ENCODE peak calls at places on chromosome 6, in ten cellular contexts. X is heart right ventricle, P is MM.1S, D is spleen, M is OCI-LY7, J is pancreas, R is Peyer's patch, U is testis, S is HepG2, A is psoas muscle. F is an unnamed sample. For H3K4me1, the result is how much of the 10 kb centered on the place peaks cover.

GRCh38 chr6:150898390-150899170 is 33.1 kb downstream of the MTHFD1L start:
- DNase-seq in M (no peak), S (no peak), P (peak), R (no peak), J (no peak), X (no peak), U (no peak), D (no peak), A (no peak), F (no peak)

GRCh38 chr6:1858191-1858590 is 248.5 kb downstream of the FOXC1 start:
- DNase-seq in R (no peak), J (no peak), U (no peak), S (no peak), M (no peak), X (no peak), A (no peak), P (no peak), D (no peak), F (no peak)

GRCh38 chr6:43009124-43009523 is 4.6 kb downstream of the MEA1 start:
- DNase-seq in U (peak), S (peak), M (peak), J (no peak), A (peak), P (no peak), R (peak), X (peak), D (no peak), F (no peak)

GRCh38 chr6:39421383-39422225 is 99.1 kb upstream of the KCNK16 start:
- DNase-seq in D (no peak), X (no peak), M (no peak), U (no peak), S (no peak), J (no peak), P (no peak), A (no peak), R (no peak), F (no peak)

GRCh38 chr6:4504700-4505099 is 271.5 kb upstream of the CDYL start:
- DNase-seq in S (no peak), X (no peak), R (no peak), A (no peak), J (no peak), P (no peak), U (no peak), D (no peak), M (no peak), F (no peak)

GRCh38 chr6:16179970-16180431 is 51.1 kb downstream of the MYLIP start:
- DNase-seq in J (no peak), D (no peak), U (peak), P (no peak), X (no peak), M (no peak), R (peak), S (no peak), A (no peak), F (no peak)

GRCh38 chr6:85498596-85499258 is 48.8 kb downstream of the NT5E start:
- DNase-seq in M (no peak), S (peak), R (no peak), D (no peak), A (no peak), U (no peak), P (no peak), X (no peak), J (no peak), F (no peak)

GRCh38 chr6:95364016-95364604 is 213.2 kb upstream of the MANEA start:
- DNase-seq in A (no peak), S (peak), R (no peak), D (no peak), U (no peak), J (no peak), M (peak), P (peak), X (no peak), F (no peak)

GRCh38 chr6:78101387-78101786 is 448.5 kb downstream of the MEI4 start:
- DNase-seq in D (no peak), A (no peak), J (no peak), M (no peak), R (no peak), U (no peak), P (no peak), X (no peak), S (no peak), F (no peak)

GRCh38 chr6:38215225-38215624 is 395.7 kb downstream of the ZFAND3 start:
- DNase-seq in X (no peak), A (no peak), U (no peak), M (no peak), S (no peak), P (no peak), R (no peak), D (no peak), J (no peak), F (no peak)

GRCh38 chr6:138402833-138403187 is 1.2 kb upstream of the HEBP2 start:
- DNase-seq in S (no peak), U (no peak), P (no peak), X (no peak), A (no peak), R (no peak), J (no peak), D (no peak), M (no peak), F (no peak)

GRCh38 chr6:49606696-49607390 is 29.8 kb downstream of the RHAG start:
- DNase-seq in X (peak), U (peak), A (no peak), S (peak), M (peak), J (no peak), R (no peak), D (no peak), P (peak), F (no peak)

GRCh38 chr6:34145161-34146020 is 496 bp downstream of the GRM4 start:
- DNase-seq in A (no peak), S (no peak), U (no peak), D (peak), M (peak), R (no peak), J (peak), X (no peak), P (no peak), F (no peak)

GRCh38 chr6:2940010-2940850 is 31.1 kb downstream of the SERPINB6 start:
- DNase-seq in J (no peak), P (peak), A (no peak), U (peak), D (peak), X (no peak), S (peak), M (peak), R (peak), F (peak)

GRCh38 chr6:2939315-2940009 is 31.9 kb downstream of the SERPINB6 start:
- DNase-seq in R (peak), A (no peak), P (no peak), M (no peak), U (peak), D (peak), J (no peak), X (no peak), S (no peak), F (peak)

GRCh38 chr6:2937627-2938003 is 33.8 kb downstream of the SERPINB6 start:
- DNase-seq in M (no peak), X (no peak), R (peak), S (no peak), A (no peak), J (no peak), P (no peak), D (no peak), U (no peak), F (no peak)

GRCh38 chr6:2938004-2938631 is 33.2 kb downstream of the SERPINB6 start:
- DNase-seq in P (no peak), J (no peak), X (no peak), R (peak), U (peak), A (no peak), S (no peak), D (peak), M (no peak), F (no peak)

DNA sequence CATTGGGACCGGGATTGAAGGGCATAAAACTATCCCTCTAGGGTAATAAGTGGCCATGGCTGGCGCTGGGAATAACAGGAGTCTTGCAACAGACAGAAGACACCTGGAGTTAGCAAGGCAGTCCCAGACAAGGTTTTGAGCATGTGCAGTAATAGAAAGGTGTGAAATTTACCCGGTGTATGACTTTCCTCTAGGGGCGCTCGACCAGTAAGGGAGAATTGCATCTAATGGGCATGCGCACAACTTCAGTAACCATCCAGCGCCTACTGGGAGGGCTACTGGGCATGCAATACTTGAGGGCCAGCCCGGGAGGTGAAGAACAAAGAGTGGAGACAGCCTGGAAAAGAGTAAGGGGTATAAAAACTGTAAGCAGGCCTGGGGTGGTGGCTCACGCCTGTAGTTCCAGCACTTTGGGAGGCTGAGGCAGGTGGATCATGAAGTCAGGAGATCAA is 32.7 kb downstream of the SERPINB6 start:
- DNase-seq in U (peak), P (no peak), D (peak), R (peak), M (peak), S (peak), J (no peak), A (no peak), X (no peak), F (no peak)
- TF ChIP-seq CTCF in U (no peak), P (no peak), D (no peak), R (no peak), M (peak), S (peak), J (no peak), A (no peak), X (no peak), F (no peak)

GRCh38 chr6:117275205-117275604 is 9.8 kb downstream of the VGLL2 start:
- DNase-seq in R (no peak), J (no peak), P (no peak), M (no peak), X (no peak), A (no peak), U (no peak), D (no peak), S (no peak), F (no peak)
- H3K4me1 ChIP-seq in R (under half), J (under half), P (under half), M (under half), X (under half), A (under half), U (under half), D (under half), S (under half), F (under half)

DNA sequence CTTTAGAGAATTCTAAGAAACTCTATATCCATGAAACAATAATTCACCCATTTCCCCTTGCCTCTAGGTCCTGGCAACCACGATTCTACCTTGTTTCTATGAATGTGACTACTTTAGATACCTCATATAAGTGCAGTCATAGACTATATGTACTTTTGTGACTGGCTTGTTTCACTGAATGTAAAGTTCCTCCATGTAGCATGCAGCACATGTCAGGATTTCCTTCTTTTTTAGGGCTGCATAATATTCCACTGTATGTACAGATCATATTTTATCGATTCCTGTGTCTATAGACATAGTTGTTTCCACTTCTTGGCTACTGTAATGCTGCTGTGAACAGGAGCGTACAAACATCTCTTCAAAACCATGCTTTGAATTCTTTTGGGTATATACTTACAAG is 11.7 kb downstream of the EEF1E1 start:
- DNase-seq in A (no peak), J (no peak), P (no peak), U (no peak), X (no peak), S (no peak), R (no peak), D (no peak), M (no peak), F (no peak)
- H3K4me3 ChIP-seq in A (no peak), J (no peak), P (no peak), U (no peak), X (no peak), S (no peak), R (no peak), D (no peak), M (no peak), F (no peak)

DNA sequence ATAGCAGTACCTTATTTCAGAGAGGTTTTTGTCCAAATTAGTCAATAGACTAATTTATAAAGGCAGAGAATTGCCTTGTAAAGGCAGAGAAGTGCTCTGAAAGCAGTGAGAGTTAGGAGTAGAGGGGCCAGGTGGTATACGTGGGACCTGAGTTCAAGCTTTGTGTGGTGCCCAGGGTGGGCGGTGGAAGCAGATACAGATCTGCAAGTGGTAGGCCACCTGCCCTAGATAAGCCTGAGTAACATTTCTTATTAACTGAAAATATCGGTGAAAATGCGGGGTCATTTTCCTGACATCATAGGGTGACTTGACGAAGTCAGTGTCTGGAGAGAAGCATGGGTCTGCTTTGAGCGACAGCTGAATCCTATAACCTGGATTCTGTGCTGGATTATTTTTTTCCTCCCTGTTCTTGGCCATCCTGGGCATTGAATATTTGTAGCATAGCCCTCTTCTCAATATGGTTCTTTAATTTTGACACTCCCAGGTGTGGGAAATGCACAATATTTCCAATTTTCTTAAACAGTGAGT is 62.2 kb upstream of the SUPT3H start:
- DNase-seq in S (no peak), D (no peak), P (no peak), J (no peak), R (no peak), M (no peak), U (no peak), X (no peak), A (no peak), F (no peak)
- TF ChIP-seq CTCF in S (no peak), D (no peak), P (no peak), J (no peak), R (no peak), M (no peak), U (no peak), X (no peak), A (no peak), F (no peak)

GRCh38 chr6:136775081-136775480 is 17.2 kb downstream of the MAP3K5 start:
- DNase-seq in U (no peak), S (no peak), J (no peak), M (no peak), R (no peak), P (no peak), X (no peak), A (no peak), D (no peak), F (no peak)
- H3K4me1 ChIP-seq in U (under half), S (under half), J (under half), M (under half), R (under half), P (under half), X (under half), A (under half), D (half or more), F (under half)

DNA sequence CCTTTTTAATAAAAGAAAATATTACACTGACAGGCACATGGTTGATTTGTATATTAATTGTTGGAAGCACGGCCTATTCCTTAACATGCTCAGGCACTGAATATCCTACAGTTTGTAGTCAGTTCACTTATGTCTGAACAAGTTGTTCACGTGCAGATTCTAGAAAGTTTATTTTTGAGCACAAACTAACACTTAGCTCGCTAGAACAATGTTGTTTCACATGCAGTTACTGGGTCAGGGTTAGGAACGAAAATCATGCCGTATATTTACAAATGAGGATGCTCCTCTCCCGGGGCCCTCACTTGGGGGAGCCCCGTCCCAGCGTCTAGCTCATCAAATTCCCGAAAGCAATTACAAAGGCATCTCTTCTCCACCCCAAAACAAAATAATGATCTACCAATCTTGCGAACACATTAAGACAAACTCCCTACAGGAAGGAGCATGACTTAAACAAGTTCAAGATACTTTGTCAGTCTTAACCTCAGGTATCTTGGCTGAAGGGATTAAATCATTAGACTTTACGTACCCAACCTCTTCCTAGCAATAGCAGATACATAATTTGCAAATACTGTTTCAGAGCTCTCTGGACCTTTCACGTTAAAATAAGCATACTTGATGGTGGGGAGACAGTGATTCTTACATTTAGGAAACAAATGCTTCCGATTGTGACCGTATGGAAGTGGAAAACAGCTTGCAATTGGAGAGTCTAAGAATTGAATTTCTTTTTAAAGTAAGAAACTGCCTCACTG is 1.5 kb downstream of the MAP7 start:
- DNase-seq in S (no peak), D (no peak), A (no peak), P (no peak), R (no peak), X (no peak), J (no peak), M (no peak), U (no peak), F (no peak)
- H3K4me3 ChIP-seq in S (no peak), D (no peak), A (no peak), P (no peak), R (peak), X (no peak), J (peak), M (no peak), U (peak), F (no peak)